ENCODE peak calls at places on chromosomes 16 and 17, in four cellular contexts. K is mesendoderm, B is activated T-helper 1 cell treated with Interleukin-2 at 50 U/mL for 16 hours, M is posterior cingulate gyrus. P is an unnamed sample.

GRCh38 chr16:81797443-81797842 is 18.4 kb downstream of the PLCG2 start:
- DNase-seq in K (no peak), B (no peak), M (no peak), P (no peak)

GRCh38 chr17:9893606-9894005 is 11.5 kb downstream of the RCVRN start:
- DNase-seq in K (no peak), B (no peak), M (no peak), P (no peak)

GRCh38 chr16:746637-747036 is 5.8 kb upstream of the CIAO3 start:
- DNase-seq in K (no peak), B (no peak), M (no peak), P (no peak)

GRCh38 chr16:1657841-1658240 is 20.2 kb upstream of the JPT2 start:
- DNase-seq in K (no peak), B (no peak), M (no peak), P (no peak)

GRCh38 chr16:77035361-77035760 is 155.6 kb upstream of the MON1B start:
- DNase-seq in K (no peak), B (no peak), M (no peak), P (no peak)

GRCh38 chr16:27048316-27048715 is 18.4 kb upstream of the C16orf82 start:
- DNase-seq in K (no peak), B (no peak), M (no peak), P (no peak)

GRCh38 chr17:2264023-2264860 is 39.3 kb downstream of the SMG6 start:
- DNase-seq in K (no peak), B (no peak), M (no peak), P (no peak)

GRCh38 chr16:27427538-27427937 is 25.6 kb downstream of the IL21R start:
- DNase-seq in K (no peak), B (no peak), M (no peak), P (no peak)

GRCh38 chr17:72305472-72305871 is 184.7 kb downstream of the SOX9 start:
- DNase-seq in K (no peak), B (no peak), M (no peak), P (no peak)

GRCh38 chr16:9047689-9048301 is 43.6 kb upstream of the HAPSTR1 start:
- DNase-seq in K (peak), B (peak), M (peak), P (peak)

GRCh38 chr16:85454171-85454883 is 158.8 kb upstream of the GSE1 start:
- DNase-seq in K (no peak), B (no peak), M (peak), P (no peak)

GRCh38 chr16:28210979-28211505 is 723 bp downstream of the XPO6 start:
- DNase-seq in K (peak), B (peak), M (peak), P (peak)

GRCh38 chr17:51585514-51586104 is 325.3 kb downstream of the UTP18 start:
- DNase-seq in K (peak), B (no peak), M (no peak), P (no peak)

GRCh38 chr17:61770752-61771533 is 92.4 kb downstream of the BRIP1 start:
- DNase-seq in K (no peak), B (no peak), M (no peak), P (no peak)

GRCh38 chr16:5065813-5066212 is at the start of gene C16orf89:
- DNase-seq in K (no peak), B (no peak), M (peak), P (peak)

GRCh38 chr17:70906808-70907207 is 737.5 kb downstream of the KCNJ2 start:
- DNase-seq in K (peak), B (no peak), M (no peak), P (no peak)